ENCODE peak calls at places on chromosomes 12 and 14, in seven cellular contexts. H is naive thymus-derived CD8-positive, alpha-beta T cell; Y is AG10803; I is mucosa of descending colon; A is iris pigment epithelial cell; X is stimulated activated CD4-positive, alpha-beta T cell treated with anti-CD3 and anti-CD28 coated beads, Interleukin-12 subunit alpha, Interleukin-12 subunit beta, amount 100 ng/mL, for 24 hours; B is left ventricle myocardium inferior. Z is an unnamed sample.

GRCh38 chr14:28975084-28975483 is 208.5 kb downstream of the FOXG1 start:
- DNase-seq in A (no peak), Y (no peak), B (no peak), I (no peak), X (no peak), H (no peak), Z (no peak)

GRCh38 chr12:132375747-132376463 is 46.5 kb upstream of the GALNT9 start:
- DNase-seq in B (peak), Y (no peak), X (no peak), I (peak), H (no peak), A (no peak), Z (peak)

GRCh38 chr14:101808894-101809670 is 47.6 kb downstream of the PPP2R5C start:
- DNase-seq in B (no peak), X (no peak), A (no peak), H (no peak), Y (no peak), I (no peak), Z (no peak)

GRCh38 chr12:59929091-59929490 is 333.3 kb downstream of the SLC16A7 start:
- DNase-seq in A (peak), I (no peak), B (no peak), Y (peak), X (no peak), H (no peak), Z (no peak)

GRCh38 chr12:13630354-13630753 is 351.0 kb downstream of the GRIN2B start:
- DNase-seq in H (no peak), A (no peak), B (no peak), Y (no peak), I (no peak), X (no peak), Z (no peak)

GRCh38 chr14:21087294-21088091 is 11.0 kb downstream of the ZNF219 start:
- DNase-seq in H (peak), B (no peak), Y (peak), X (no peak), I (peak), A (peak), Z (peak)

GRCh38 chr12:11812558-11813421 is 163.3 kb downstream of the ETV6 start:
- DNase-seq in B (no peak), A (peak), H (no peak), Y (peak), I (peak), X (no peak), Z (peak)

GRCh38 chr12:62640910-62641448 is 174.4 kb downstream of the MON2 start:
- DNase-seq in X (peak), Y (peak), B (no peak), H (no peak), I (no peak), A (peak), Z (no peak)

GRCh38 chr14:31937730-31938346 is 139.3 kb upstream of the ARHGAP5 start:
- DNase-seq in H (no peak), X (peak), A (peak), B (peak), Y (peak), I (peak), Z (no peak)

GRCh38 chr12:121789800-121790748 is 3.4 kb downstream of the RHOF start:
- DNase-seq in X (peak), A (peak), B (peak), H (peak), I (peak), Y (no peak), Z (peak)

GRCh38 chr12:121980211-121980891 is 41.3 kb upstream of the BCL7A start:
- DNase-seq in I (no peak), B (no peak), H (no peak), Y (peak), X (no peak), A (peak), Z (peak)

GRCh38 chr14:100836961-100837811 is 11.3 kb downstream of the MEG3 start:
- DNase-seq in X (no peak), H (no peak), Y (no peak), I (no peak), B (peak), A (no peak), Z (peak)

GRCh38 chr12:103301642-103302620 is 193.8 kb downstream of the C12orf42 start:
- DNase-seq in I (peak), A (no peak), B (no peak), X (no peak), Y (no peak), H (no peak), Z (no peak)

GRCh38 chr12:3047961-3048360 is 29.2 kb upstream of the TSPAN9 start:
- DNase-seq in A (no peak), I (no peak), H (no peak), Y (no peak), X (no peak), B (peak), Z (peak)

GRCh38 chr14:101187017-101187815 is 283.7 kb upstream of the RTL1 start:
- DNase-seq in I (no peak), Y (no peak), X (no peak), A (no peak), B (no peak), H (peak), Z (peak)

GRCh38 chr14:70018713-70019201 is 139.5 kb downstream of the SMOC1 start:
- DNase-seq in A (peak), X (no peak), H (no peak), B (peak), I (no peak), Y (peak), Z (no peak)

GRCh38 chr14:99737451-99737951 is 53.4 kb downstream of the CYP46A1 start:
- DNase-seq in I (no peak), X (no peak), A (no peak), B (peak), H (no peak), Y (peak), Z (no peak)

GRCh38 chr12:8780389-8780788 is 42.0 kb upstream of the A2ML1 start:
- DNase-seq in B (no peak), Y (peak), H (no peak), X (no peak), A (peak), I (no peak), Z (no peak)

GRCh38 chr14:45091696-45092095 is 7.8 kb downstream of the PRPF39 start:
- DNase-seq in I (no peak), Y (peak), A (peak), B (no peak), X (no peak), H (no peak), Z (no peak)

GRCh38 chr12:53324113-53324778 is 2.8 kb upstream of the AAAS start:
- DNase-seq in Y (no peak), X (peak), B (peak), I (no peak), H (peak), A (no peak), Z (peak)

GRCh38 chr12:58463050-58463449 is 457.3 kb downstream of the LRIG3 start:
- DNase-seq in H (no peak), Y (no peak), X (no peak), B (no peak), A (no peak), I (no peak), Z (no peak)

GRCh38 chr12:127785936-127786335 is 481.0 kb upstream of the TMEM132C start:
- DNase-seq in H (no peak), B (no peak), I (no peak), X (no peak), A (no peak), Y (no peak), Z (no peak)

GRCh38 chr14:56199095-56199975 is 81.1 kb downstream of the PELI2 start:
- DNase-seq in H (no peak), Y (peak), I (no peak), B (no peak), A (peak), X (no peak), Z (no peak)

GRCh38 chr12:6047249-6048227 is 76.9 kb downstream of the VWF start:
- DNase-seq in I (no peak), B (no peak), Y (peak), H (no peak), A (peak), X (no peak), Z (peak)

GRCh38 chr12:132205271-132206092 is 61.2 kb downstream of the NOC4L start:
- DNase-seq in I (no peak), X (no peak), H (no peak), Y (no peak), A (no peak), B (no peak), Z (peak)

GRCh38 chr12:27868165-27868564 is 88.1 kb upstream of the MANSC4 start:
- DNase-seq in B (no peak), I (no peak), Y (peak), H (no peak), A (peak), X (no peak), Z (no peak)

GRCh38 chr14:90373887-90374286 is 22.9 kb upstream of the CALM1 start:
- DNase-seq in I (no peak), H (no peak), Y (no peak), B (no peak), X (no peak), A (peak), Z (no peak)

GRCh38 chr14:74945852-74946658 is 9.3 kb downstream of the PGF start:
- DNase-seq in H (peak), A (peak), B (peak), X (peak), I (peak), Y (peak), Z (peak)

GRCh38 chr14:80212025-80212402 is 710 bp upstream of the DIO2 start:
- DNase-seq in H (no peak), B (no peak), A (peak), Y (peak), X (no peak), I (no peak), Z (no peak)

GRCh38 chr12:106527356-106527755 is 55.4 kb upstream of the RFX4 start:
- DNase-seq in I (no peak), Y (peak), X (no peak), A (peak), B (no peak), H (no peak), Z (no peak)